ENCODE peak calls at places on chromosome 19, in five cellular contexts. N is nucleus accumbens, T is midbrain, A is HEK293T, J is tibial artery. E is an unnamed sample.

GRCh38 chr19:50602935-50603334 is 34.7 kb upstream of the LRRC4B start:
- DNase-seq in T (no peak), A (no peak), N (no peak), J (no peak), E (no peak)

GRCh38 chr19:45643024-45643926 is 4.1 kb upstream of the EML2 start:
- DNase-seq in A (peak; percentile 76), T (peak; percentile 92), J (peak; percentile 77), N (peak; percentile 66), E (peak; percentile 87)

GRCh38 chr19:18388328-18389094 is 2.6 kb downstream of the GDF15 start:
- DNase-seq in A (peak; percentile 94), N (peak; percentile 26), J (peak; percentile 76), T (peak; percentile 78), E (peak; percentile 44)

GRCh38 chr19:35266904-35267817 is 1.6 kb upstream of the USF2 start:
- DNase-seq in N (peak; percentile 64), J (no peak), A (no peak), T (peak; percentile 47), E (no peak)

GRCh38 chr19:37313335-37313627 is 57.6 kb upstream of the ZNF527 start:
- DNase-seq in T (no peak), J (no peak), A (no peak), N (no peak), E (no peak)

GRCh38 chr19:31525610-31526147 is 176.4 kb upstream of the TSHZ3 start:
- DNase-seq in N (no peak), A (no peak), J (no peak), T (no peak), E (no peak)

GRCh38 chr19:23571175-23571574 is 115.8 kb downstream of the ZNF675 start:
- DNase-seq in N (no peak), T (no peak), A (no peak), J (no peak), E (no peak)

GRCh38 chr19:5925830-5926459 is 11.9 kb downstream of the CAPS start:
- DNase-seq in T (no peak), A (no peak), J (no peak), N (no peak), E (no peak)

GRCh38 chr19:53537126-53537522 is 821 bp upstream of the ZNF331 start:
- DNase-seq in N (no peak), T (no peak), A (no peak), J (no peak), E (no peak)

GRCh38 chr19:33690461-33691427 is 69.0 kb downstream of the CHST8 start:
- DNase-seq in T (no peak), A (no peak), N (no peak), J (no peak), E (no peak)